ENCODE peak calls at places on chromosomes 7 and 10, in four cellular contexts. U, J, I and K are unnamed samples.
A peak's percentile ranks its signal among the peaks of the same experiment; 100 is the strongest.

GRCh38 chr10:69217119-69217754 is 2.9 kb upstream of the HKDC1 start:
- DNase-seq in U (no peak), J (no peak), I (no peak), K (no peak)

GRCh38 chr10:31215052-31215451 is 104.0 kb upstream of the ZEB1 start:
- DNase-seq in U (no peak), J (no peak), I (no peak), K (no peak)

GRCh38 chr7:99003419-99003818 is 125.1 kb downstream of the TRRAP start:
- DNase-seq in U (no peak), J (no peak), I (no peak), K (no peak)

GRCh38 chr10:47296111-47296894 is 3.7 kb upstream of the GDF10 start:
- DNase-seq in U (peak; percentile 21), J (no peak), I (no peak), K (no peak)

GRCh38 chr7:154171422-154171821 is 119.2 kb downstream of the DPP6 start:
- DNase-seq in U (no peak), J (no peak), I (no peak), K (no peak)

GRCh38 chr10:68625316-68625921 is 65.3 kb downstream of the TET1 start:
- DNase-seq in U (no peak), J (no peak), I (no peak), K (no peak)

GRCh38 chr10:21726601-21727295 is 192.7 kb downstream of the MLLT10 start:
- DNase-seq in U (no peak), J (no peak), I (no peak), K (no peak)

GRCh38 chr7:46616636-46617035 is 695.6 kb upstream of the IGFBP3 start:
- DNase-seq in U (no peak), J (no peak), I (no peak), K (no peak)

GRCh38 chr7:24129597-24129996 is 154.4 kb upstream of the NPY start:
- DNase-seq in U (no peak), J (no peak), I (no peak), K (no peak)

GRCh38 chr10:68550747-68551411 is 9.3 kb upstream of the TET1 start:
- DNase-seq in U (peak; percentile 59), J (peak; percentile 60), I (no peak), K (peak; percentile 31)

GRCh38 chr7:130973637-130974036 is 239.6 kb upstream of the KLF14 start:
- DNase-seq in U (no peak), J (no peak), I (no peak), K (no peak)

GRCh38 chr7:130975731-130976130 is 241.7 kb upstream of the KLF14 start:
- DNase-seq in U (no peak), J (no peak), I (no peak), K (no peak)

GRCh38 chr7:130974169-130974568 is 240.2 kb upstream of the KLF14 start:
- DNase-seq in U (no peak), J (no peak), I (no peak), K (no peak)

GRCh38 chr7:130972201-130972600 is 238.2 kb upstream of the KLF14 start:
- DNase-seq in U (no peak), J (no peak), I (no peak), K (no peak)

DNA sequence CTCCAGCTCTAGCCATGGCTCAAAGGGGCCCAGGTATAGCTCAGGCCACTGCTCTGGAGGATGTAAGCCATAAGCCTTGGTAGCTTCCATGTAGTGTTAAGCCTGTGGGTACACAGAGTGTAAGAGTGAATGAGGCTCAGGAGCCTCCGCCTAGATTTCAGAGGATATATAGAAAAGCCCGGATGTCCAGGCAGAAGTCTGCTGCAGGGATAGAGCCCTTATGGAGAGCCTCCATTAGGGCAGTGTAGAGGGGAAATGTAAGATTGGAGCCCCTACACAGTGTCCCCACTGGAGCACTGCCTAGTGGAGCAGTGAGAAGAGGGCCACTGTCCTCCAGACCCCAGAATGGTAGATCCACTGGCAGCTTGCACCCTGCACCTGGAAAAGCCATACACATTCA is 240.8 kb upstream of the KLF14 start:
- DNase-seq in U (no peak), J (no peak), I (no peak), K (no peak)
- H3K4me1 ChIP-seq in U (peaks cover 41% of the 10 kb centered on the region), J (peaks cover 11% of the 10 kb centered on the region), I (peaks cover 15% of the 10 kb centered on the region), K (peaks cover 43% of the 10 kb centered on the region)

GRCh38 chr7:19024261-19024660 is 93.2 kb downstream of the TWIST1 start:
- DNase-seq in U (no peak), J (no peak), I (no peak), K (no peak)
- H3K4me3 ChIP-seq in U (no peak overlapping the region), J (no peak overlapping the region), I (no peak overlapping the region), K (no peak overlapping the region)

GRCh38 chr10:62234284-62234605 is 34.4 kb downstream of the RTKN2 start:
- DNase-seq in U (no peak), J (no peak), I (no peak), K (no peak)

GRCh38 chr10:62239994-62240393 is 28.6 kb downstream of the RTKN2 start:
- DNase-seq in U (no peak), J (no peak), I (no peak), K (no peak)

GRCh38 chr10:62243647-62243997 is 25.0 kb downstream of the RTKN2 start:
- DNase-seq in U (no peak), J (no peak), I (no peak), K (no peak)

GRCh38 chr10:62237506-62237905 is 31.1 kb downstream of the RTKN2 start:
- DNase-seq in U (no peak), J (no peak), I (no peak), K (no peak)

GRCh38 chr10:62238880-62239279 is 29.8 kb downstream of the RTKN2 start:
- DNase-seq in U (no peak), J (no peak), I (no peak), K (no peak)
- H3K4me1 ChIP-seq in U (peaks cover 14% of the 10 kb centered on the region), J (peaks cover 21% of the 10 kb centered on the region), I (no peaks in the 10 kb centered on the region), K (peaks cover 7% of the 10 kb centered on the region)

DNA sequence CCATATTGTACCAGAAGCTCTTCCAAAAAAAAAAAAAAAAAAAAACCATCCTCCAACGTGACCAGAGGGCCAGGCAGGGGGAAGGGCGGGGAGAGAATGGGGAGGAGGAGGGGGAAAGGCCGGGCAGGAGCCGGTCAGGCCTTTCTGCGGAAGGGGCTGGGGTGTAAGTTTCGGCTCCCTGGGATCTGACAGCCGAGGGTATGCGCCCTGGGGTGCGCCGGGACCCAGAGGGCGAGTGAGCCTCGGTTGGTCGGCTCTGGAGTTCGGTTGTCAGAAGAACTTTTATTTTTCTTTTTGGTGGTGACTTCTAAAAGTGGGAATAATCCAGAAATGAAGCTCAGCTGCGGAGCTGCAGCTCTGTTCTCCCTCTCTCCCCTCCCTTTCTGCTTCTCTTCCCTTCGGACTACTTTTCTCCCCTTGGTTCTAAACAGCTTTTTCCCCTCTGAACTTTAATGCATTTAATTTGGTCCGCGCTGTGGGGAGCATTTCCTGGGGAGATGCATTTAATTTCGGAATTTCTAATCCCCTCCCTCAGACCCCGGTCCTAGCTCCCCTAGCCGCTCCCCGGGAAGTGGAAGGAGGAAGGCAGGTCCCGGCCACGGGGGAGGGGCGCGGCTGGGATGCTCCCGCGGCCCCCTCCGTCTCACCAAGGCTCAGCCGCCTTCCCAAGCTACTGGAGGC is 3.9 kb upstream of the PAX2 start:
- DNase-seq in U (no peak), J (no peak), I (no peak), K (peak; percentile 59)
- H3K4me3 ChIP-seq in U (no peak overlapping the region), J (no peak overlapping the region), I (no peak overlapping the region), K (no peak overlapping the region)

GRCh38 chr7:106070567-106071254 is 41.4 kb downstream of the SYPL1 start:
- DNase-seq in U (no peak), J (no peak), I (no peak), K (no peak)

GRCh38 chr7:106068986-106069385 is 43.1 kb downstream of the SYPL1 start:
- DNase-seq in U (no peak), J (no peak), I (no peak), K (no peak)

GRCh38 chr7:106070201-106070551 is 41.9 kb downstream of the SYPL1 start:
- DNase-seq in U (peak; percentile 85), J (no peak), I (no peak), K (no peak)

GRCh38 chr7:106068538-106068961 is 43.6 kb downstream of the SYPL1 start:
- DNase-seq in U (no peak), J (no peak), I (no peak), K (no peak)

DNA sequence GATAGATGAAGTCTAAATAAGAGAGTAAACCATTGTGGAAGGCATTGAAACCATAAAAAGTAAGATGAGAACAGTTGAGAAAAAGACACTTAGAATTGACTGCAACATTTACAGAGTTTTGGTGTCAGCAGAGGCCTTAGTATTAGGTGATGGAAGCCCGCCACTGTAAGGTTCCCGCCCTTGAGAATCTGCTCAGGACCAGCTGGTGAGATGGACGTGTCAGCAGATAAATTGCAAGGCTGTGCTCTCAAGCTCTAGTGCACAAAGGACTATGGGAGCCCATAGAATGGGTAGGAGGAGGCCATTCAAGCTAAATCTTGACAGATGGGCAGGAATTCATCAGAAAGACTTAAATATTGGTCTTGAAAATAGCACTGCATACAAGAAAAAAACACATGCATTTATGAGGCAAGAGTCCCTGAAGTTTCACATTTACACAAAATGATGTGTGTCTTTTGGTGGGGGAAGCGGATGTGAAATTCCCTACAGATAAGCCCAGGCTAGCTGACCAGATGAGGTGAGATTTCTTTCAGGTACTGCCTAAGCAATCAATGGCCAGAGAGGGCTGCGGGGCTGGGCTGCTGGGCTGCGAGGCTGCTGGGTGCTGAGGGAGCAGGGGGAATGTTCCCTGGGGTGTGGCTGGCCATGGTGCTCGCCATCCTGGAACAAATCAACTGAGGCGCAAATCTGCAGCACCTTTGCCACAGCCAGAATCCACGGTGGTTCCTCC is 42.5 kb downstream of the SYPL1 start:
- DNase-seq in U (no peak), J (no peak), I (no peak), K (peak; percentile 52)
- H3K4me1 ChIP-seq in U (peaks cover 76% of the 10 kb centered on the region), J (peaks cover 40% of the 10 kb centered on the region), I (peaks cover 49% of the 10 kb centered on the region), K (peaks cover 53% of the 10 kb centered on the region)

GRCh38 chr7:7769712-7770111 is 51.3 kb upstream of the RPA3 start:
- DNase-seq in U (no peak), J (no peak), I (no peak), K (no peak)

GRCh38 chr7:7768977-7769376 is 50.6 kb upstream of the RPA3 start:
- DNase-seq in U (no peak), J (no peak), I (no peak), K (no peak)

GRCh38 chr7:7771452-7771851 is 53.0 kb upstream of the RPA3 start:
- DNase-seq in U (no peak), J (no peak), I (no peak), K (no peak)

GRCh38 chr7:7772385-7772784 is 54.0 kb upstream of the RPA3 start:
- DNase-seq in U (no peak), J (no peak), I (no peak), K (no peak)

DNA sequence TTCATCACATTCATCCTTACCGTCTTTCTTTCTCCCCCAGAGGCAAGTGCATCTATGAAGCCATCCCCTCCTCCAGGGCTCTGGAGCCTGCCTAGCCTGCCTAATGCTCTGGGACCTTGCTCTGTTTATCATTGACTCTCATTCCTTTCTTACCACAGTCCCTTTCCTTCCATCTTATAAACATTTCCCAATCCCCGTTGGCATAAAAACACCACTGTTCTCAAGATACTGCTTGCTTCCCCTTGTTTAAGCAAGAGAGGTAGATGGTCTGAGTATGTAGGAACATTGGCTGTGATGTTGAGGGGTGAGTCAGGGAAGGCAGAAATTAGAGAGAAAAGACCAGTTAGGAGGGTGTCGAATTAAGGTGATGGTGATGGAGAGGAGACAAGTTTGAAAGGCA is 51.8 kb upstream of the RPA3 start:
- DNase-seq in U (no peak), J (no peak), I (no peak), K (no peak)
- H3K4me3 ChIP-seq in U (no peak overlapping the region), J (no peak overlapping the region), I (no peak overlapping the region), K (no peak overlapping the region)